ENCODE peak calls at places on chromosomes 5 and 9, in eight cellular contexts. F is heart right ventricle; D is GM12865; W is HEK293T; E is activated naive CD8-positive, alpha-beta T cell treated with anti-CD3 and anti-CD28 coated beads, Interleukin-2, amount 10 ng/mL, durations not matched to agents 7 days and 5 days; V is kidney tubule cell; G is mucosa of gallbladder; P is neural progenitor cell. X is an unnamed sample.

GRCh38 chr9:95204710-95205109 is 112.8 kb downstream of the FANCC start:
- DNase-seq in F (no peak), D (no peak), W (no peak), E (no peak), V (no peak), G (no peak), P (peak), X (no peak)

GRCh38 chr9:115327441-115328122 is 209.6 kb upstream of the TNC start:
- DNase-seq in F (no peak), D (no peak), W (no peak), E (no peak), V (no peak), G (no peak), P (no peak), X (no peak)

GRCh38 chr9:2263665-2264064 is 248.5 kb downstream of the SMARCA2 start:
- DNase-seq in F (no peak), D (no peak), W (no peak), E (no peak), V (no peak), G (no peak), P (no peak), X (no peak)

GRCh38 chr5:146690880-146691355 is 174.9 kb upstream of the GPR151 start:
- DNase-seq in F (no peak), D (no peak), W (no peak), E (no peak), V (no peak), G (no peak), P (no peak), X (no peak)

GRCh38 chr5:56514246-56514645 is 281.1 kb upstream of the ANKRD55 start:
- DNase-seq in F (no peak), D (no peak), W (no peak), E (no peak), V (peak), G (no peak), P (no peak), X (no peak)

GRCh38 chr5:68449380-68449779 is 233.8 kb downstream of the PIK3R1 start:
- DNase-seq in F (peak), D (no peak), W (no peak), E (no peak), V (no peak), G (no peak), P (no peak), X (no peak)

GRCh38 chr9:19208653-19209052 is 21.8 kb upstream of the DENND4C start:
- DNase-seq in F (no peak), D (no peak), W (no peak), E (no peak), V (no peak), G (no peak), P (no peak), X (no peak)

GRCh38 chr5:179313849-179314521 is 31.3 kb downstream of the ADAMTS2 start:
- DNase-seq in F (peak), D (no peak), W (no peak), E (no peak), V (peak), G (peak), P (no peak), X (no peak)

GRCh38 chr9:35103660-35104191 is 795 bp upstream of the STOML2 start:
- DNase-seq in F (no peak), D (no peak), W (no peak), E (no peak), V (no peak), G (no peak), P (no peak), X (no peak)

GRCh38 chr5:65925094-65925600 is 1.2 kb upstream of the ERBIN start:
- DNase-seq in F (peak), D (peak), W (peak), E (peak), V (peak), G (peak), P (peak), X (no peak)

GRCh38 chr5:112957970-112958773 is 18.4 kb upstream of the DCP2 start:
- DNase-seq in F (peak), D (peak), W (no peak), E (no peak), V (peak), G (peak), P (no peak), X (peak)

GRCh38 chr9:18229992-18230676 is 243.8 kb upstream of the ADAMTSL1 start:
- DNase-seq in F (no peak), D (no peak), W (no peak), E (no peak), V (no peak), G (no peak), P (no peak), X (no peak)

GRCh38 chr9:77789891-77790290 is 141.8 kb upstream of the GNA14 start:
- DNase-seq in F (no peak), D (no peak), W (no peak), E (no peak), V (no peak), G (no peak), P (no peak), X (no peak)

GRCh38 chr5:161630948-161631347 is 54.6 kb upstream of the GABRA6 start:
- DNase-seq in F (no peak), D (no peak), W (no peak), E (no peak), V (no peak), G (no peak), P (no peak), X (no peak)

X was measured in NCI-H460.